ENCODE peak calls at places on chromosome X, in six cellular contexts. L is HepG2, T is IMR-90, Q is A549, R is HCT116, I is adrenal gland. S is an unnamed sample.
A peak's percentile ranks its signal among the peaks of the same experiment; 100 is the strongest.

GRCh38 chrX:16462912-16463311 is 187.0 kb upstream of the S100G start:
- DNase-seq in L (no peak), T (peak; percentile 94), Q (no peak), R (no peak), I (no peak), S (no peak)

GRCh38 chrX:47796433-47796906 is 40.2 kb upstream of the ZNF81 start:
- DNase-seq in L (no peak), T (peak; percentile 84), Q (no peak), R (no peak), I (no peak), S (no peak)

GRCh38 chrX:104988038-104988437 is 232.5 kb downstream of the TEX13A start:
- DNase-seq in L (no peak), T (no peak), Q (no peak), R (no peak), I (no peak), S (no peak)

GRCh38 chrX:115625577-115626301 is 64.8 kb downstream of the PLS3 start:
- DNase-seq in L (no peak), T (peak; percentile 57), Q (no peak), R (no peak), I (no peak), S (no peak)

GRCh38 chrX:153953342-153953830 is 8.9 kb upstream of the RENBP start:
- DNase-seq in L (peak; percentile 14), T (peak; percentile 50), Q (peak; percentile 68), R (no peak), I (peak; percentile 82), S (no peak)

GRCh38 chrX:153482376-153483015 is 12.1 kb upstream of the HAUS7 start:
- DNase-seq in L (no peak), T (no peak), Q (no peak), R (no peak), I (no peak), S (no peak)

GRCh38 chrX:120769576-120770341 is 105.9 kb downstream of the CT47B1 start:
- DNase-seq in L (peak; percentile 59), T (peak; percentile 19), Q (peak; percentile 3), R (peak; percentile 16), I (peak; percentile 23), S (no peak)

GRCh38 chrX:79366888-79367749 is at the start of gene ITM2A:
- DNase-seq in L (no peak), T (no peak), Q (no peak), R (no peak), I (no peak), S (peak; percentile 51)

GRCh38 chrX:132022115-132022862 is 813 bp upstream of the STK26 start:
- DNase-seq in L (peak; percentile 2), T (no peak), Q (peak; percentile 14), R (no peak), I (no peak), S (no peak)

GRCh38 chrX:104697264-104697663 is 131.3 kb downstream of the IL1RAPL2 start:
- DNase-seq in L (no peak), T (no peak), Q (no peak), R (no peak), I (no peak), S (no peak)

GRCh38 chrX:397575-397974 is 10.9 kb upstream of the PPP2R3B start:
- DNase-seq in L (no peak), T (peak; percentile 46), Q (no peak), R (no peak), I (peak; percentile 42), S (no peak)

GRCh38 chrX:38800981-38801845 is at the start of gene MID1IP1:
- DNase-seq in L (peak; percentile 81), T (peak; percentile 89), Q (peak; percentile 91), R (peak; percentile 77), I (peak; percentile 94), S (peak; percentile 89)

GRCh38 chrX:38831949-38832348 is 30.7 kb downstream of the MID1IP1 start:
- DNase-seq in L (no peak), T (no peak), Q (no peak), R (no peak), I (no peak), S (no peak)

GRCh38 chrX:82230013-82230412 is 1028.1 kb downstream of the SH3BGRL start:
- DNase-seq in L (no peak), T (no peak), Q (no peak), R (no peak), I (no peak), S (no peak)

GRCh38 chrX:9573282-9574106 is 108.6 kb downstream of the TBL1X start:
- DNase-seq in L (no peak), T (no peak), Q (no peak), R (no peak), I (no peak), S (peak; percentile 46)

GRCh38 chrX:103376118-103376978 is at the start of gene BEX3:
- DNase-seq in L (peak; percentile 24), T (peak; percentile 59), Q (peak; percentile 48), R (no peak), I (peak; percentile 75), S (peak; percentile 70)

GRCh38 chrX:139815771-139816170 is 107.8 kb upstream of the MCF2 start:
- DNase-seq in L (no peak), T (no peak), Q (no peak), R (no peak), I (no peak), S (no peak)

GRCh38 chrX:118523920-118524319 is 28.3 kb downstream of the DOCK11 start:
- DNase-seq in L (no peak), T (no peak), Q (no peak), R (no peak), I (no peak), S (no peak)

DNA sequence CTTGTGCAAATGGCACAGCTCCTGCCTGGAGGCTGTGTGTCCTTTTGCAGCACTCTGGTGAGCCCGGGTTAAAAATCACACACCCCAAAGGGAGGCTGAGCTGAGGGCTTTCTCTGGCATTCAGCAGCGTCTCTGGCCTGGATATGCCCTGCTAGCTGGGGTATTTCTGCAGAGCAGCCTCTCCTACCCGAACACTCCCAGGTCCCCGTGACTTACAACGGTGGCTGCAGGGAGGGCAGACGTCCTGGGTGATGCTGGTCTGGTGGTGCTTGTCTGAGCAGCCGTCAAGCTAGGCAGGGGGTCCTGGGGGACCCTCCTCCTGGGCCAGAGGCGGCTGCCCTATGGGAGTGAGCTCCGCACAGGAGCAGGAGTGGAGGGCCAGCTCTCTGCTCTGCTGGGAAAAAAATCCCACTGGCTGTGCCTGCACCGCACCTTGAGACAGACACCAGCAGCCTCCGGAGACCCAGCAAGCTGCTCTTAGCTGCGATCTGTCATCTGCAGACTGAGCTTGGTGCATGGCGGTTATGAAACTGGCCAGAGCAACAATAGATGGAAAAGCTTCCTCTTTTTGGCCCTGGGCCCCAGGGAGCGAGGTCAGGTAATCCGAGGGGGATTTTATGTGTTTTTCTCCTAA is 41.3 kb upstream of the ASMTL start:
- DNase-seq in L (no peak), T (no peak), Q (no peak), R (no peak), I (peak; percentile 24), S (peak; percentile 39)
- TF ChIP-seq POLR2A in L (no peak), T (no peak), Q (no peak), R (no peak), I (no peak), S (no peak)

GRCh38 chrX:135330709-135331108 is 21.4 kb downstream of the ETDC start:
- DNase-seq in L (no peak), T (no peak), Q (no peak), R (no peak), I (no peak), S (no peak)

GRCh38 chrX:135328421-135329005 is 19.2 kb downstream of the ETDC start:
- DNase-seq in L (no peak), T (peak; percentile 20), Q (no peak), R (no peak), I (no peak), S (no peak)

GRCh38 chrX:135324463-135324862 is 15.2 kb downstream of the ETDC start:
- DNase-seq in L (peak; percentile 55), T (no peak), Q (no peak), R (no peak), I (no peak), S (no peak)

GRCh38 chrX:135331525-135331924 is 22.2 kb downstream of the ETDC start:
- DNase-seq in L (no peak), T (no peak), Q (no peak), R (no peak), I (no peak), S (no peak)

GRCh38 chrX:135327299-135327698 is 18.0 kb downstream of the ETDC start:
- DNase-seq in L (no peak), T (peak; percentile 94), Q (no peak), R (no peak), I (peak; percentile 45), S (no peak)
- H3K27ac ChIP-seq in L (no peak overlapping the region), T (no peak overlapping the region), Q (no peak overlapping the region), R (no peak overlapping the region), I (no peak overlapping the region), S (no peak overlapping the region)

DNA sequence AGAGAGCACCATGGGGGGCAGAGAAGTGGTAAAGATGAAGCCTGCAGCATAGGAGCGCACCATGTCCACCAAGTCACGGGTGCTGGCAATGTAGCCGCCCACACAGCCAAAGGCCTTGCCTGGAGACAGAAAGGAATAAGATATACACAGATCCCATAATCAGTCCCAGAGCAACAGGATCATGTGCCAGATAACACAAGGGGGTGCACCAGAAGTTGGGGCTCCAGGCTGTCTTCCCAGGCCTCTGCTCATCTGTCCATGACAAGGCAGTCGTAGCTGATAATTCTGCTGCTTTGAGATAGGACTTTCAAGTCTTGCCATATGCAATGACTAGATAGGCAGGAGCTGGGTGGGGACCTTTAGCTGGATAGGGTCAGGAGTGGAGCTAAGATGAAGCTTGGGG is 14.7 kb downstream of the APEX2 start:
- DNase-seq in L (no peak), T (no peak), Q (no peak), R (no peak), I (no peak), S (no peak)
- TF ChIP-seq POLR2A in L (no peak), T (no peak), Q (no peak), R (no peak), I (no peak), S (no peak)

GRCh38 chrX:39841604-39842003 is 256.2 kb downstream of the BCOR start:
- DNase-seq in L (no peak), T (no peak), Q (no peak), R (no peak), I (no peak), S (no peak)
- H3K27ac ChIP-seq in L (no peak overlapping the region), T (no peak overlapping the region), Q (no peak overlapping the region), R (no peak overlapping the region), I (no peak overlapping the region), S (no peak overlapping the region)

S was measured in right lobe of liver.